ENCODE peak calls at places on chromosomes 16 and 17, in seven cellular contexts. One of them, this sample, is unnamed.

GRCh38 chr16:27642753-27643152 is 92.8 kb downstream of the KATNIP start:
- DNase-seq in SK-N-SH: no peak
- DNase-seq in K562: peak; percentile 43
- DNase-seq in HCT116: peak; percentile 7
- DNase-seq in HepG2: peak; percentile 35
- DNase-seq in GM12878: no peak
- DNase-seq in H1: no peak
- DNase-seq in this sample: no peak

GRCh38 chr16:15576960-15577958 is 65.7 kb downstream of the MARF1 start:
- DNase-seq in SK-N-SH: no peak
- DNase-seq in K562: peak; percentile 59
- DNase-seq in HCT116: no peak
- DNase-seq in HepG2: peak; percentile 31
- DNase-seq in GM12878: no peak
- DNase-seq in H1: no peak
- DNase-seq in this sample: peak; percentile 27

GRCh38 chr16:46730801-46731690 is 17.1 kb downstream of the MYLK3 start:
- DNase-seq in SK-N-SH: no peak
- DNase-seq in K562: no peak
- DNase-seq in HCT116: no peak
- DNase-seq in HepG2: no peak
- DNase-seq in GM12878: no peak
- DNase-seq in H1: no peak
- DNase-seq in this sample: no peak

GRCh38 chr16:57089406-57089805 is 3.0 kb upstream of the CPNE2 start:
- DNase-seq in SK-N-SH: no peak
- DNase-seq in K562: no peak
- DNase-seq in HCT116: no peak
- DNase-seq in HepG2: no peak
- DNase-seq in GM12878: no peak
- DNase-seq in H1: no peak
- DNase-seq in this sample: no peak

GRCh38 chr16:35176449-35176848 is 1717.0 kb downstream of the TP53TG3F start:
- DNase-seq in SK-N-SH: no peak
- DNase-seq in K562: no peak
- DNase-seq in HCT116: no peak
- DNase-seq in HepG2: no peak
- DNase-seq in GM12878: no peak
- DNase-seq in H1: no peak
- DNase-seq in this sample: no peak

GRCh38 chr16:46650224-46650623 is 29.0 kb upstream of the SHCBP1 start:
- DNase-seq in SK-N-SH: no peak
- DNase-seq in K562: no peak
- DNase-seq in HCT116: no peak
- DNase-seq in HepG2: no peak
- DNase-seq in GM12878: no peak
- DNase-seq in H1: no peak
- DNase-seq in this sample: no peak

GRCh38 chr16:49596699-49597291 is 223.2 kb downstream of the C16orf78 start:
- DNase-seq in SK-N-SH: peak; percentile 71
- DNase-seq in K562: no peak
- DNase-seq in HCT116: no peak
- DNase-seq in HepG2: no peak
- DNase-seq in GM12878: no peak
- DNase-seq in H1: no peak
- DNase-seq in this sample: no peak

GRCh38 chr16:88367560-88367959 is 15.2 kb upstream of the ZNF469 start:
- DNase-seq in SK-N-SH: no peak
- DNase-seq in K562: no peak
- DNase-seq in HCT116: no peak
- DNase-seq in HepG2: no peak
- DNase-seq in GM12878: no peak
- DNase-seq in H1: no peak
- DNase-seq in this sample: no peak

GRCh38 chr16:68737730-68738590 is 868 bp downstream of the CDH1 start:
- DNase-seq in SK-N-SH: peak; percentile 64
- DNase-seq in K562: no peak
- DNase-seq in HCT116: no peak
- DNase-seq in HepG2: no peak
- DNase-seq in GM12878: no peak
- DNase-seq in H1: no peak
- DNase-seq in this sample: peak; percentile 76

GRCh38 chr17:10091051-10091450 is 107.4 kb downstream of the GAS7 start:
- DNase-seq in SK-N-SH: no peak
- DNase-seq in K562: no peak
- DNase-seq in HCT116: no peak
- DNase-seq in HepG2: no peak
- DNase-seq in GM12878: no peak
- DNase-seq in H1: no peak
- DNase-seq in this sample: no peak

GRCh38 chr17:27980035-27980434 is 62.4 kb upstream of the NLK start:
- DNase-seq in SK-N-SH: no peak
- DNase-seq in K562: no peak
- DNase-seq in HCT116: no peak
- DNase-seq in HepG2: no peak
- DNase-seq in GM12878: no peak
- DNase-seq in H1: no peak
- DNase-seq in this sample: no peak

GRCh38 chr16:59210955-59211541 is 476.9 kb upstream of the GOT2 start:
- DNase-seq in SK-N-SH: no peak
- DNase-seq in K562: no peak
- DNase-seq in HCT116: no peak
- DNase-seq in HepG2: peak; percentile 92
- DNase-seq in GM12878: no peak
- DNase-seq in H1: peak; percentile 51
- DNase-seq in this sample: peak; percentile 11

GRCh38 chr17:42898147-42898807 is 2.3 kb upstream of the G6PC1 start:
- DNase-seq in SK-N-SH: no peak
- DNase-seq in K562: no peak
- DNase-seq in HCT116: no peak
- DNase-seq in HepG2: no peak
- DNase-seq in GM12878: no peak
- DNase-seq in H1: no peak
- DNase-seq in this sample: no peak

GRCh38 chr17:64085650-64086005 is 44.3 kb downstream of the ERN1 start:
- DNase-seq in SK-N-SH: no peak
- DNase-seq in K562: peak; percentile 44
- DNase-seq in HCT116: no peak
- DNase-seq in HepG2: no peak
- DNase-seq in GM12878: no peak
- DNase-seq in H1: no peak
- DNase-seq in this sample: no peak

GRCh38 chr17:83084621-83085056 is 5.2 kb downstream of the METRNL start:
- DNase-seq in SK-N-SH: no peak
- DNase-seq in K562: no peak
- DNase-seq in HCT116: no peak
- DNase-seq in HepG2: no peak
- DNase-seq in GM12878: no peak
- DNase-seq in H1: no peak
- DNase-seq in this sample: no peak

GRCh38 chr17:77451894-77452852 is 311.4 kb downstream of the SEC14L1 start:
- DNase-seq in SK-N-SH: peak; percentile 93
- DNase-seq in K562: no peak
- DNase-seq in HCT116: no peak
- DNase-seq in HepG2: peak; percentile 75
- DNase-seq in GM12878: no peak
- DNase-seq in H1: no peak
- DNase-seq in this sample: no peak

GRCh38 chr17:42345396-42346078 is 42.7 kb downstream of the STAT3 start:
- DNase-seq in SK-N-SH: no peak
- DNase-seq in K562: no peak
- DNase-seq in HCT116: no peak
- DNase-seq in HepG2: no peak
- DNase-seq in GM12878: no peak
- DNase-seq in H1: no peak
- DNase-seq in this sample: no peak

GRCh38 chr17:80539022-80539421 is 5.6 kb upstream of the RPTOR start:
- DNase-seq in SK-N-SH: no peak
- DNase-seq in K562: peak; percentile 36
- DNase-seq in HCT116: no peak
- DNase-seq in HepG2: no peak
- DNase-seq in GM12878: no peak
- DNase-seq in H1: no peak
- DNase-seq in this sample: peak; percentile 32

GRCh38 chr16:88558457-88559442 is 11.5 kb upstream of the ZC3H18 start:
- DNase-seq in SK-N-SH: peak; percentile 86
- DNase-seq in K562: peak; percentile 83
- DNase-seq in HCT116: peak; percentile 64
- DNase-seq in HepG2: peak; percentile 82
- DNase-seq in GM12878: no peak
- DNase-seq in H1: no peak
- DNase-seq in this sample: no peak

GRCh38 chr17:39622380-39623006 is 4.3 kb upstream of the PPP1R1B start:
- DNase-seq in SK-N-SH: no peak
- DNase-seq in K562: no peak
- DNase-seq in HCT116: no peak
- DNase-seq in HepG2: no peak
- DNase-seq in GM12878: no peak
- DNase-seq in H1: no peak
- DNase-seq in this sample: no peak

GRCh38 chr17:15240617-15241016 is 24.5 kb downstream of the PMP22 start:
- DNase-seq in SK-N-SH: no peak
- DNase-seq in K562: no peak
- DNase-seq in HCT116: no peak
- DNase-seq in HepG2: no peak
- DNase-seq in GM12878: no peak
- DNase-seq in H1: no peak
- DNase-seq in this sample: no peak

GRCh38 chr17:7858487-7858832 is 657 bp downstream of the CYB5D1 start:
- DNase-seq in SK-N-SH: no peak
- DNase-seq in K562: peak; percentile 44
- DNase-seq in HCT116: no peak
- DNase-seq in HepG2: peak; percentile 52
- DNase-seq in GM12878: no peak
- DNase-seq in H1: no peak
- DNase-seq in this sample: no peak

GRCh38 chr17:70405492-70406220 is 236.3 kb downstream of the KCNJ2 start:
- DNase-seq in SK-N-SH: no peak
- DNase-seq in K562: no peak
- DNase-seq in HCT116: peak; percentile 4
- DNase-seq in HepG2: no peak
- DNase-seq in GM12878: peak; percentile 41
- DNase-seq in H1: no peak
- DNase-seq in this sample: no peak

GRCh38 chr17:13204607-13205237 is 186.9 kb upstream of the ELAC2 start:
- DNase-seq in SK-N-SH: no peak
- DNase-seq in K562: no peak
- DNase-seq in HCT116: no peak
- DNase-seq in HepG2: no peak
- DNase-seq in GM12878: no peak
- DNase-seq in H1: no peak
- DNase-seq in this sample: no peak

GRCh38 chr17:77935121-77935571 is 23.4 kb upstream of the TNRC6C start:
- DNase-seq in SK-N-SH: no peak
- DNase-seq in K562: no peak
- DNase-seq in HCT116: no peak
- DNase-seq in HepG2: peak; percentile 56
- DNase-seq in GM12878: no peak
- DNase-seq in H1: no peak
- DNase-seq in this sample: peak; percentile 55

GRCh38 chr16:17080105-17080504 is 390.7 kb downstream of the XYLT1 start:
- DNase-seq in SK-N-SH: no peak
- DNase-seq in K562: no peak
- DNase-seq in HCT116: no peak
- DNase-seq in HepG2: no peak
- DNase-seq in GM12878: no peak
- DNase-seq in H1: no peak
- DNase-seq in this sample: no peak
- TF ChIP-seq JUND in SK-N-SH: no peak
- TF ChIP-seq JUND in K562: no peak
- TF ChIP-seq JUND in HCT116: no peak
- TF ChIP-seq JUND in HepG2: no peak
- TF ChIP-seq JUND in GM12878: no peak
- TF ChIP-seq JUND in H1: no peak
- TF ChIP-seq JUND in this sample: no peak

GRCh38 chr16:86128246-86128645 is 229.3 kb downstream of the IRF8 start:
- DNase-seq in SK-N-SH: no peak
- DNase-seq in K562: no peak
- DNase-seq in HCT116: no peak
- DNase-seq in HepG2: no peak
- DNase-seq in GM12878: no peak
- DNase-seq in H1: no peak
- DNase-seq in this sample: no peak
- TF ChIP-seq JUND in SK-N-SH: no peak
- TF ChIP-seq JUND in K562: no peak
- TF ChIP-seq JUND in HCT116: no peak
- TF ChIP-seq JUND in HepG2: no peak
- TF ChIP-seq JUND in GM12878: no peak
- TF ChIP-seq JUND in H1: no peak
- TF ChIP-seq JUND in this sample: no peak

DNA sequence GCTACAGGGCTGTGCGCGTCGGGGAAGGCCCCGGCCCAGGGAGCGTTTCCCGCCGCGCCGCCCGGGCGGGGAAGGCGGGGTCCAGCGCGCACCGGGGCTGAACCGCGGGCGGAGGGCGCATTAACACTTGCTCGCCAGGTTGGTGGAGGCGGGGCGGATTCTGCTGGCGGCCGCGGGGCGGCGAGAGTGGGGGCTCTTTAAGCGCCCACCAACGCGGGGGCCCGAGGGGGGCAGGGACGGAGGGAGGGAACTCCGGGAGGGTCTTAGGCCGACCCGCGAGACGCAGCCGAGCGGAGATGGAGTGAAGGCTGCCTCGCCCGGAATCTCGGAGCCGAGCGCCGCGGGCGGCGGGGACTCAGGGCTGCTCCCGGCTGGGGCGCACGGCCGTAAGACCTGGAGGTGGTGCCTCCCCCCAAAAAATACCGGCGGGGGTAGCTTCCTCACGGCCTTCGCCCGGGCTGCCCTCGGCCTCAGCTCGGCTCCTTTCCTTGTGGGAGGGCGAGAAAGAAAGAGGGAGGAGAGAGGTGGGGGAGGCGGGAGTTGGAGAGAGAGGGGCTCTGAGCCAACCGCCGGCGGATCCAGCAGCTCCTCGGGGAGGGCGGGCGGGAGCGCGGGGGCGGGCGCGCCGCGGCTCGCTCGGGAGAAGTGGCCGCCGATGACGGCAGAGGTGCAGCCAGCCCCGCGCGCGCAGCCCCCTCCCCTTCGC is 415 bp upstream of the FOXF1 start:
- DNase-seq in SK-N-SH: no peak
- DNase-seq in K562: no peak
- DNase-seq in HCT116: no peak
- DNase-seq in HepG2: no peak
- DNase-seq in GM12878: no peak
- DNase-seq in H1: no peak
- DNase-seq in this sample: no peak
- TF ChIP-seq JUND in SK-N-SH: no peak
- TF ChIP-seq JUND in K562: no peak
- TF ChIP-seq JUND in HCT116: no peak
- TF ChIP-seq JUND in HepG2: no peak
- TF ChIP-seq JUND in GM12878: no peak
- TF ChIP-seq JUND in H1: no peak
- TF ChIP-seq JUND in this sample: no peak

GRCh38 chr17:51128089-51128488 is 7.4 kb upstream of the SPAG9 start:
- DNase-seq in SK-N-SH: no peak
- DNase-seq in K562: no peak
- DNase-seq in HCT116: peak; percentile 33
- DNase-seq in HepG2: no peak
- DNase-seq in GM12878: no peak
- DNase-seq in H1: no peak
- DNase-seq in this sample: no peak

GRCh38 chr17:51135956-51136355 is 15.3 kb upstream of the SPAG9 start:
- DNase-seq in SK-N-SH: no peak
- DNase-seq in K562: no peak
- DNase-seq in HCT116: no peak
- DNase-seq in HepG2: no peak
- DNase-seq in GM12878: no peak
- DNase-seq in H1: no peak
- DNase-seq in this sample: no peak

GRCh38 chr17:51133365-51133764 is 12.7 kb upstream of the SPAG9 start:
- DNase-seq in SK-N-SH: no peak
- DNase-seq in K562: no peak
- DNase-seq in HCT116: no peak
- DNase-seq in HepG2: no peak
- DNase-seq in GM12878: no peak
- DNase-seq in H1: no peak
- DNase-seq in this sample: no peak
- TF ChIP-seq JUND in SK-N-SH: no peak
- TF ChIP-seq JUND in K562: no peak
- TF ChIP-seq JUND in HCT116: no peak
- TF ChIP-seq JUND in HepG2: no peak
- TF ChIP-seq JUND in GM12878: no peak
- TF ChIP-seq JUND in H1: no peak
- TF ChIP-seq JUND in this sample: no peak